ENCODE peak calls at places on chromosomes 16 and 17, in five cellular contexts. D, O, M, L and Z are unnamed samples.

GRCh38 chr17:7138800-7139381 is 24.3 kb upstream of the ASGR2 start:
- DNase-seq in L (no peak), M (no peak), D (no peak), O (no peak), Z (no peak)

GRCh38 chr16:20001856-20002707 is 71.6 kb downstream of the GPR139 start:
- DNase-seq in M (no peak), O (no peak), D (no peak), L (no peak), Z (no peak)

GRCh38 chr17:43314582-43314981 is 80.8 kb upstream of the RNU2-1 start:
- DNase-seq in L (no peak), D (no peak), M (no peak), O (no peak), Z (no peak)

GRCh38 chr16:1439058-1439698 is 5.2 kb downstream of the CCDC154 start:
- DNase-seq in M (no peak), L (no peak), D (no peak), O (no peak), Z (no peak)

GRCh38 chr17:49822829-49823228 is 25.0 kb downstream of the TAC4 start:
- DNase-seq in M (no peak), L (no peak), O (no peak), D (no peak), Z (peak)

GRCh38 chr17:14297161-14297851 is 3.6 kb upstream of the HS3ST3B1 start:
- DNase-seq in O (peak), M (no peak), L (no peak), D (no peak), Z (no peak)

GRCh38 chr17:68021963-68022362 is 13.6 kb upstream of the KPNA2 start:
- DNase-seq in O (no peak), D (no peak), M (no peak), L (no peak), Z (no peak)

GRCh38 chr17:49996495-49997255 is 1.7 kb upstream of the DLX3 start:
- DNase-seq in O (peak), D (peak), L (no peak), M (no peak), Z (no peak)

GRCh38 chr16:2860826-2861567 is 3.0 kb upstream of the PRSS22 start:
- DNase-seq in O (no peak), L (no peak), D (no peak), M (no peak), Z (no peak)

GRCh38 chr17:74870512-74870911 is 2.3 kb downstream of the FDXR start:
- DNase-seq in L (no peak), O (no peak), D (no peak), M (no peak), Z (peak)

GRCh38 chr16:1613728-1614225 is 1.6 kb downstream of the CRAMP1 start:
- DNase-seq in M (no peak), O (peak), D (no peak), L (no peak), Z (no peak)

GRCh38 chr16:2487517-2487842 is 12.6 kb downstream of the TBC1D24 start:
- DNase-seq in O (no peak), M (no peak), L (no peak), D (no peak), Z (no peak)

GRCh38 chr17:80270836-80271235 is 10.2 kb downstream of the RNF213 start:
- DNase-seq in L (no peak), D (no peak), O (no peak), M (no peak), Z (no peak)

GRCh38 chr16:87178177-87178863 is 138.9 kb downstream of the C16orf95 start:
- DNase-seq in L (no peak), D (no peak), M (no peak), O (no peak), Z (no peak)

GRCh38 chr17:44777394-44778348 is 18.9 kb downstream of the ADAM11 start:
- DNase-seq in L (no peak), D (no peak), O (no peak), M (no peak), Z (no peak)

GRCh38 chr17:65987988-65988387 is 203.9 kb downstream of the CEP112 start:
- DNase-seq in M (no peak), D (no peak), O (no peak), L (no peak), Z (peak)

GRCh38 chr16:11257131-11257938 is 1.3 kb upstream of the SOCS1 start:
- DNase-seq in O (peak), D (peak), M (no peak), L (no peak), Z (peak)

GRCh38 chr16:10657925-10658324 is 36.8 kb downstream of the TEKT5 start:
- DNase-seq in M (no peak), O (no peak), D (no peak), L (no peak), Z (no peak)

GRCh38 chr17:59699786-59700185 is 7.4 kb downstream of the PTRH2 start:
- DNase-seq in M (no peak), O (no peak), L (no peak), D (no peak), Z (no peak)

GRCh38 chr17:81635431-81635830 is 1.5 kb downstream of the NPLOC4 start:
- DNase-seq in O (no peak), M (no peak), L (no peak), D (no peak), Z (no peak)

GRCh38 chr17:55152236-55152635 is 112.5 kb upstream of the HLF start:
- DNase-seq in L (no peak), M (no peak), D (no peak), O (no peak), Z (no peak)

GRCh38 chr17:27315322-27315721 is 21.4 kb downstream of the WSB1 start:
- DNase-seq in O (peak), M (no peak), D (peak), L (peak), Z (peak)

GRCh38 chr17:64028874-64029464 is 8.5 kb upstream of the ICAM2 start:
- DNase-seq in O (peak), M (no peak), D (peak), L (peak), Z (peak)

GRCh38 chr17:49365667-49366066 is 3.6 kb upstream of the ZNF652 start:
- DNase-seq in D (no peak), L (no peak), O (no peak), M (no peak), Z (no peak)

GRCh38 chr17:69760562-69760961 is 314.5 kb upstream of the KCNJ16 start:
- DNase-seq in D (no peak), M (no peak), L (no peak), O (no peak), Z (no peak)

GRCh38 chr17:44187131-44187899 is 543 bp downstream of the TMUB2 start:
- DNase-seq in O (no peak), M (no peak), D (no peak), L (no peak), Z (no peak)

GRCh38 chr16:49788505-49788904 is 67.4 kb downstream of the ZNF423 start:
- DNase-seq in D (no peak), O (no peak), L (no peak), M (no peak), Z (no peak)

GRCh38 chr17:5509482-5509881 is 23.1 kb downstream of the MIS12 start:
- DNase-seq in M (no peak), D (no peak), L (no peak), O (no peak), Z (no peak)

DNA sequence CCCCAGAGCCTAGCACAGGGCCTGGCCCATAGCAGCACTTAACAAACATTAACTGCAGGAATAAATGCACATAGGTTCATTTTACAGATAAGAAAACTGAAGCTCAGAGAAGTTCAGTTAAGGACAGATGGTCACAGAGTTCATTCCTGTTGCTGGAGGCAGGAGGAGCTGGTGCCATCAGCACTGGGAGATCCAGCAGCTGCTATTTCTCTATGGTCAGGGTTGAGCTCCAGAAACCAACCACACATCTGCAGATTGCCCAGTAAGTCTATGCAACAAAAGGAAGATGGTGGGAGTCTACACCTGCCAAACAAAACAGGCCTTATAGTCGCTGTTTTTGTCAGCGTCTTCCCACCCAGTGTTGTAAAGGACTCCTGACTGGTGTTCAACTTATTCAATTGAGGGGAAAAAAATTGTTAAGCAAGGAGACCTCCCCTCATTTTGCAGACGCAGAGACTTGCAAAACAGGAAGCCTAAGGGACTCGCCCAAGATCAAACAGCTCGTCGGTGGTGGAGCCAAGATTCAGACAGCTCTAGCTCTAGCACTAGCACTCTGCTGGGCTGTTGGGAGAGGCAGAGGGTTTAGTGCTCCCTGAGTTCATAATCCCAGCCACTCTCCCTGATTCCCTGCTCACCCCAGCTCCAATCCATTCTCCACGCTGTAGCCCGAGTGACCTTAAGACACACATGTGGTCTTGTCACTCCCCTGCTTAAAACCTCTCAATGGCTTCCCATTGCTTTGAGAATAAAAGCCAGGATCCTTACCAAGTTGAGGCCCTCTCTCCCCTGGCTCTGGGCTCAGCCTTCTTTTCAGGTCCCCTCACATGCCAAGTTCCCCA is 9.0 kb downstream of the NOG start:
- DNase-seq in L (no peak), O (no peak), D (no peak), M (no peak), Z (no peak)
- TF ChIP-seq CTCF in L (no peak), O (no peak), D (no peak), M (no peak), Z (no peak)

GRCh38 chr16:56519459-56520250 is at the start of gene BBS2:
- DNase-seq in O (peak), M (peak), L (no peak), D (peak), Z (no peak)
- TF ChIP-seq CTCF in O (no peak), M (no peak), L (no peak), D (peak), Z (no peak)

DNA sequence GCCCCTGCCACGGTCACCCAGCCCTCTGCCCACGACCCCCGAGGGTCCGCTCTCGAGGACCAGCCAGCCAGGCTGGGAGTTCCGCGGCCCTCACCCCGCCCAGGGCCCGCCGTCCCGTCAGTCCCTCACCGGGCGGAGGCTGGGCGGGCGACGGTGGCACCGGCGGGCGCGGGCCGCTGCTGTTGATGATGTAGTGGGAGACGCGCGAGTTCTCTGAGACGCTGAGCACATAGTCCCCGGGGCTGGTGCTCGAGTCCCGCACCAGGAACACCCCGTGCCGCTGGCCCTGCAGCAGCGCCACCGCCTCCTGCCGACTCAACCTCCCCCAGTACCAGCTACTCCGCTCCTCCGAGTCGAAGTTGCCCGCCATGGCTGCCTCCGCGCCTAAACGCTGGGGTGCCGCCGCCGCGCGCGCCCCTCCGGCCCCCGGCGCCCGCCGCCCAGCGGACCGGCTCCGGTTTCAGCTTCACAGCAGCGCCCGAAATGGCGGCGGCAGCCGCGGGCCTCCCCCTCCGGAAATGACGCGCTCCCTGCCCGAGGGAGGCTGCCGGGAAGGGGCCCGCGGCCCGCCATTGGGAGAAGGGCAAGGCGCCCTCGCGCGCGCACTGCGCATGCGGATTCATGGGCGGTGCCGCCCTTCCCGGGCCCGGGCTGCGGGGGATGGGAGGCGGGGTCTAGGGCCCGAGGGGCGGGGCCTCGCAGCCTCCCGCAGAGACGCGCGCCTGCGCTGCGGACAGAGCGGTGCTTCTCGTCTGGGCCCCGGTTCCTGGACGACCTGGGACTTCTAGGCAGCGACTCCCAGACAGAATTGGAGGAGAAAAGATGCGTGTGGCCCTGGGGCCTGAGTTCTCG is at the start of gene CRK:
- DNase-seq in M (peak), D (peak), L (peak), O (peak), Z (peak)
- TF ChIP-seq CTCF in M (no peak), D (no peak), L (no peak), O (no peak), Z (no peak)

GRCh38 chr17:72732893-72733618 is 359.4 kb downstream of the SLC39A11 start:
- DNase-seq in D (no peak), L (no peak), M (no peak), O (no peak), Z (no peak)

GRCh38 chr17:72734611-72735010 is 357.9 kb downstream of the SLC39A11 start:
- DNase-seq in L (no peak), D (no peak), M (no peak), O (no peak), Z (no peak)

GRCh38 chr17:72735089-72735488 is 357.4 kb downstream of the SLC39A11 start:
- DNase-seq in M (no peak), O (no peak), L (no peak), D (no peak), Z (no peak)

GRCh38 chr17:72735602-72736001 is 356.9 kb downstream of the SLC39A11 start:
- DNase-seq in L (no peak), D (no peak), O (no peak), M (no peak), Z (no peak)

GRCh38 chr17:72733619-72734282 is 358.7 kb downstream of the SLC39A11 start:
- DNase-seq in L (no peak), D (no peak), M (no peak), O (no peak), Z (no peak)
- TF ChIP-seq CTCF in L (no peak), D (no peak), M (no peak), O (no peak), Z (no peak)

GRCh38 chr16:31472559-31473203 is 729 bp downstream of the TGFB1I1 start:
- DNase-seq in O (peak), D (peak), M (no peak), L (peak), Z (peak)
- TF ChIP-seq CTCF in O (no peak), D (no peak), M (peak), L (peak), Z (peak)

GRCh38 chr17:83067718-83068261 is 11.6 kb upstream of the METRNL start:
- DNase-seq in D (no peak), M (no peak), O (no peak), L (no peak), Z (no peak)
- TF ChIP-seq CTCF in D (no peak), M (no peak), O (no peak), L (no peak), Z (no peak)

DNA sequence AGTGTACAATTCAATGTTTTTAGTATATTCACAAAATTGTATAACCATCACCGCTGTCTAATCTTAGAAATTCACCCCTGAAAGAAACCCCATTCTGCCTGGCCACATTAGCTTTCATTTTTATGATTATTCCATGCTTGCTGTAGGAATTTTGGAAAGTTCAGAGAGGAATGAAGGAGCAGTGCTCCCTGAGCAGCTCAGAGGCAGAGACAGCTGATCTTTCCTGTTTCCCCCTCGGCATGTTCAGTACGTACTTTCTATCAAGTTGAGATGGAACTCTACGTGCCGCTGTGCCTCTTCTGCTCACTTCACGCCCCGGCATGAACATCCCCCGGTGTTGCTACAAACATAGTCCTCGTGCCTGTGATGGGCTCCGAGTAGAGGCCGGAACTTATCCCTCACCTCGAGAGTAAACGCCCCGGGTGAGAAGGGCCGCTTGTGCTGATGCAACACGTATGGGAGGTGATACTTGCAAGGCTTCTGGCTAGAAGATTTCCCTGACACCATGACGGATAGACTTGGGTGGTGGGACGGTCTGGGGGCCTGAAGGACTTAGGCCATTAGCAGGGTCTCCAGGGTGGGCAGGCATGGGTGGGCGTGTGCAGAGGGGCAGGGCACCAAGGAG is 79.2 kb upstream of the CIBAR2 start:
- DNase-seq in L (no peak), O (no peak), D (no peak), M (no peak), Z (no peak)
- TF ChIP-seq CTCF in L (no peak), O (no peak), D (no peak), M (no peak), Z (no peak)

DNA sequence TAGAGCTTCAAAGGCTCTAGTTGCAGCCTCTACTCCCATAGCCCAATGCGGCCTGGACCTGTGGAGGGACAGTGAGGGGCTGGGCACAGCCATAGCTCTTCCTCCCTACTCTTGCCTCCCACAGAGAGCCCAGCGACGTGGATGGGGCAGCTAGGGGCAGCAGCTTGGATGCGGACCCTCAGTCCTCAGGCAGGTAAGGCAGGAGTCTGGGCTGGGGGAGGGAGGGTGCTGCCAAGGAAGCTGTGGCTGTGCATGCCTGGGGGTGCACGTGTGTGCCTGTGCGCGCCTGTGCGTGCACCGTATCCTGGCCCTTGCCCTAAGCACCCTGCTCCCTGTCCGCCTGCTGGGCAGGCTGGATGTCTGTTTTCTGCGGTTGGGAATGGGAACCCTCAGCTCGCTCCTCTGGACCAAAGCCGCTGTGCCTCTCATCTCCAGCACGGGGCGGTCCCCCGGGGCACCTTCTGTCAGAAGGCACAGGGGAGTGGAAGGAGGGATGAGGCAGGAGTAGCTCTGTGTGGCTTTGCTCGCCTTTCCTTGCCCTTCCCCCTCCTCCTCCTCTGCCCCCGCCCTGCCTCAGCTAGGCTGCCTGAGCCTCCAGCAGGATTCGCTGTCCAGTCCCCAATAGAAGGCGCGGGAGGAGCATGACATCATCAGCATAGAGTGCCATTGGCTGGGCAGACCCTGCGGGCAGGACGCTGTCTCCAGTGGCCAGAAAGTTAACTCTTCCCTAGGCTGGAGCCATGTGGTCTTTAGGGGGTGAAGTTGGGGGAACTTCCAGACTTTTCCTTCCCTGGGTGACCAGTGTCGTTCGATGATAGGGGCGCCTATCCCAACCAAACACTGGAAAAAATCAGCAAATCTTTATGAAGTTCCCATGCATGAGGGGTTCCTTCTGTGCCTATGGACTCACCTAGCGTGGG is 797 bp downstream of the PRCD start:
- DNase-seq in M (no peak), D (peak), O (peak), L (no peak), Z (peak)
- TF ChIP-seq CTCF in M (no peak), D (no peak), O (no peak), L (peak), Z (peak)

GRCh38 chr17:78977681-78977943 is 2.1 kb downstream of the LGALS3BP start:
- DNase-seq in L (no peak), M (no peak), D (no peak), O (no peak), Z (no peak)

GRCh38 chr17:78977992-78978973 is 1.4 kb downstream of the LGALS3BP start:
- DNase-seq in L (no peak), M (no peak), O (peak), D (no peak), Z (no peak)

GRCh38 chr17:78980624-78980972 is 875 bp upstream of the LGALS3BP start:
- DNase-seq in D (no peak), O (no peak), M (no peak), L (no peak), Z (no peak)

GRCh38 chr17:78979780-78980623 is at the start of gene LGALS3BP:
- DNase-seq in M (no peak), O (peak), L (no peak), D (peak), Z (peak)

GRCh38 chr17:78981010-78981888 is 1.5 kb upstream of the LGALS3BP start:
- DNase-seq in L (no peak), O (no peak), D (no peak), M (no peak), Z (no peak)
- TF ChIP-seq CTCF in L (no peak), O (no peak), D (no peak), M (no peak), Z (no peak)

GRCh38 chr17:71023631-71024030 is 854.3 kb downstream of the KCNJ2 start:
- DNase-seq in D (no peak), M (no peak), O (no peak), L (no peak), Z (no peak)
- TF ChIP-seq CTCF in D (no peak), M (no peak), O (no peak), L (no peak), Z (no peak)